ENCODE peak calls at places on chromosomes 16 and 17, in seven cellular contexts. One of them, this sample, is unnamed. For H3K27me3, the result is how much of the 10 kb centered on the place peaks cover.

GRCh38 chr16:51553314-51553713 is 402.2 kb upstream of the SALL1 start:
- DNase-seq in H1: no peak
- DNase-seq in DND-41: no peak
- DNase-seq in mesenchymal stem cell: no peak
- DNase-seq in fibroblast of lung: no peak
- DNase-seq in HCT116: no peak
- DNase-seq in GM12878: no peak
- DNase-seq in this sample: no peak

GRCh38 chr16:66467611-66468010 is 40.5 kb downstream of the BEAN1 start:
- DNase-seq in H1: no peak
- DNase-seq in DND-41: no peak
- DNase-seq in mesenchymal stem cell: no peak
- DNase-seq in fibroblast of lung: no peak
- DNase-seq in HCT116: no peak
- DNase-seq in GM12878: no peak
- DNase-seq in this sample: no peak

GRCh38 chr16:53872248-53873221 is 168.6 kb downstream of the FTO start:
- DNase-seq in H1: no peak
- DNase-seq in DND-41: no peak
- DNase-seq in mesenchymal stem cell: peak
- DNase-seq in fibroblast of lung: peak
- DNase-seq in HCT116: no peak
- DNase-seq in GM12878: no peak
- DNase-seq in this sample: no peak

GRCh38 chr17:22692066-22692800 is 999.9 kb downstream of the KCNJ18 start:
- DNase-seq in H1: no peak
- DNase-seq in DND-41: no peak
- DNase-seq in mesenchymal stem cell: no peak
- DNase-seq in fibroblast of lung: no peak
- DNase-seq in HCT116: no peak
- DNase-seq in GM12878: no peak
- DNase-seq in this sample: no peak

GRCh38 chr16:1309888-1310831 is 724 bp downstream of the UBE2I start:
- DNase-seq in H1: no peak
- DNase-seq in DND-41: peak
- DNase-seq in mesenchymal stem cell: peak
- DNase-seq in fibroblast of lung: peak
- DNase-seq in HCT116: no peak
- DNase-seq in GM12878: no peak
- DNase-seq in this sample: no peak

GRCh38 chr17:81968850-81969812 is 8.1 kb upstream of the NOTUM start:
- DNase-seq in H1: no peak
- DNase-seq in DND-41: no peak
- DNase-seq in mesenchymal stem cell: no peak
- DNase-seq in fibroblast of lung: no peak
- DNase-seq in HCT116: no peak
- DNase-seq in GM12878: no peak
- DNase-seq in this sample: no peak

GRCh38 chr16:51881731-51882130 is 665.2 kb downstream of the TOX3 start:
- DNase-seq in H1: no peak
- DNase-seq in DND-41: no peak
- DNase-seq in mesenchymal stem cell: peak
- DNase-seq in fibroblast of lung: peak
- DNase-seq in HCT116: no peak
- DNase-seq in GM12878: no peak
- DNase-seq in this sample: no peak

GRCh38 chr16:14669776-14670175 is 24.3 kb downstream of the PLA2G10 start:
- DNase-seq in H1: no peak
- DNase-seq in DND-41: no peak
- DNase-seq in mesenchymal stem cell: no peak
- DNase-seq in fibroblast of lung: no peak
- DNase-seq in HCT116: no peak
- DNase-seq in GM12878: no peak
- DNase-seq in this sample: no peak

GRCh38 chr16:2040450-2041105 is 7.1 kb downstream of the NTHL1 start:
- DNase-seq in H1: no peak
- DNase-seq in DND-41: no peak
- DNase-seq in mesenchymal stem cell: no peak
- DNase-seq in fibroblast of lung: no peak
- DNase-seq in HCT116: no peak
- DNase-seq in GM12878: no peak
- DNase-seq in this sample: no peak

GRCh38 chr17:48439875-48440505 is 10.0 kb upstream of the SKAP1 start:
- DNase-seq in H1: no peak
- DNase-seq in DND-41: no peak
- DNase-seq in mesenchymal stem cell: peak
- DNase-seq in fibroblast of lung: no peak
- DNase-seq in HCT116: no peak
- DNase-seq in GM12878: no peak
- DNase-seq in this sample: no peak

GRCh38 chr16:75002474-75002873 is 3.6 kb downstream of the ZNRF1 start:
- DNase-seq in H1: no peak
- DNase-seq in DND-41: no peak
- DNase-seq in mesenchymal stem cell: no peak
- DNase-seq in fibroblast of lung: peak
- DNase-seq in HCT116: no peak
- DNase-seq in GM12878: no peak
- DNase-seq in this sample: no peak

GRCh38 chr17:81018044-81018802 is 16.7 kb upstream of the BAIAP2 start:
- DNase-seq in H1: no peak
- DNase-seq in DND-41: peak
- DNase-seq in mesenchymal stem cell: peak
- DNase-seq in fibroblast of lung: peak
- DNase-seq in HCT116: no peak
- DNase-seq in GM12878: peak
- DNase-seq in this sample: peak

GRCh38 chr16:4359914-4360313 is 8.8 kb upstream of the PAM16 start:
- DNase-seq in H1: no peak
- DNase-seq in DND-41: no peak
- DNase-seq in mesenchymal stem cell: no peak
- DNase-seq in fibroblast of lung: no peak
- DNase-seq in HCT116: no peak
- DNase-seq in GM12878: no peak
- DNase-seq in this sample: no peak

GRCh38 chr17:34259151-34259550 is 4.1 kb downstream of the CCL2 start:
- DNase-seq in H1: no peak
- DNase-seq in DND-41: no peak
- DNase-seq in mesenchymal stem cell: no peak
- DNase-seq in fibroblast of lung: peak
- DNase-seq in HCT116: no peak
- DNase-seq in GM12878: no peak
- DNase-seq in this sample: no peak

GRCh38 chr17:74582633-74583032 is 9.4 kb downstream of the CD300LD start:
- DNase-seq in H1: no peak
- DNase-seq in DND-41: no peak
- DNase-seq in mesenchymal stem cell: no peak
- DNase-seq in fibroblast of lung: no peak
- DNase-seq in HCT116: no peak
- DNase-seq in GM12878: no peak
- DNase-seq in this sample: no peak

GRCh38 chr16:69848635-69849545 is 86.8 kb downstream of the WWP2 start:
- DNase-seq in H1: no peak
- DNase-seq in DND-41: no peak
- DNase-seq in mesenchymal stem cell: peak
- DNase-seq in fibroblast of lung: peak
- DNase-seq in HCT116: no peak
- DNase-seq in GM12878: no peak
- DNase-seq in this sample: no peak

GRCh38 chr17:39104657-39105056 is 46.8 kb downstream of the PLXDC1 start:
- DNase-seq in H1: no peak
- DNase-seq in DND-41: no peak
- DNase-seq in mesenchymal stem cell: no peak
- DNase-seq in fibroblast of lung: no peak
- DNase-seq in HCT116: no peak
- DNase-seq in GM12878: no peak
- DNase-seq in this sample: no peak

GRCh38 chr17:39107141-39107540 is 44.3 kb downstream of the PLXDC1 start:
- DNase-seq in H1: no peak
- DNase-seq in DND-41: no peak
- DNase-seq in mesenchymal stem cell: no peak
- DNase-seq in fibroblast of lung: no peak
- DNase-seq in HCT116: no peak
- DNase-seq in GM12878: no peak
- DNase-seq in this sample: no peak

GRCh38 chr17:39107973-39108372 is 43.5 kb downstream of the PLXDC1 start:
- DNase-seq in H1: no peak
- DNase-seq in DND-41: no peak
- DNase-seq in mesenchymal stem cell: no peak
- DNase-seq in fibroblast of lung: no peak
- DNase-seq in HCT116: no peak
- DNase-seq in GM12878: no peak
- DNase-seq in this sample: no peak

GRCh38 chr17:39104046-39104445 is 47.4 kb downstream of the PLXDC1 start:
- DNase-seq in H1: no peak
- DNase-seq in DND-41: no peak
- DNase-seq in mesenchymal stem cell: peak
- DNase-seq in fibroblast of lung: peak
- DNase-seq in HCT116: no peak
- DNase-seq in GM12878: no peak
- DNase-seq in this sample: no peak

DNA sequence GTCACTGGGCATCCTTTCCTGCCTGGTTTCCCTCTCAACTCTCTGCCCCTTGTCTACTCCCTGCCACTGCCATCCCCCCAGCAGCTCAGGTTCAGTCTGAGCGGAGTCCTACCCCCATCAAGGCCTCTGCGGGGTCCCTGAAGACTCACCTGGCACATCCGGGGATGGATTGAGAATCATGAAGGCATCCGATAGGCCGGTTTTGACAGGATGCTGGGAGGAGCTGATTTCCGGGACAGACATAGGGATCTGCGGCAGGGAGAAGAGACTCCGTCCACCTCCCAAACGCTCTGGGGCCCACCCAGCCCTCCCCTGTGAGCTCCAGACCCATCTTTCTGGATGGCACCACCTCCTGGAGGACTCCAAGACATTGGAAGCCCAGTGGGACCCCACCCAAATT is 45.7 kb downstream of the PLXDC1 start:
- DNase-seq in H1: no peak
- DNase-seq in DND-41: no peak
- DNase-seq in mesenchymal stem cell: no peak
- DNase-seq in fibroblast of lung: no peak
- DNase-seq in HCT116: no peak
- DNase-seq in GM12878: no peak
- DNase-seq in this sample: no peak
- H3K9ac ChIP-seq in H1: no peak
- H3K9ac ChIP-seq in DND-41: no peak
- H3K9ac ChIP-seq in mesenchymal stem cell: no peak
- H3K9ac ChIP-seq in fibroblast of lung: no peak
- H3K9ac ChIP-seq in HCT116: no peak
- H3K9ac ChIP-seq in GM12878: no peak
- H3K9ac ChIP-seq in this sample: no peak

DNA sequence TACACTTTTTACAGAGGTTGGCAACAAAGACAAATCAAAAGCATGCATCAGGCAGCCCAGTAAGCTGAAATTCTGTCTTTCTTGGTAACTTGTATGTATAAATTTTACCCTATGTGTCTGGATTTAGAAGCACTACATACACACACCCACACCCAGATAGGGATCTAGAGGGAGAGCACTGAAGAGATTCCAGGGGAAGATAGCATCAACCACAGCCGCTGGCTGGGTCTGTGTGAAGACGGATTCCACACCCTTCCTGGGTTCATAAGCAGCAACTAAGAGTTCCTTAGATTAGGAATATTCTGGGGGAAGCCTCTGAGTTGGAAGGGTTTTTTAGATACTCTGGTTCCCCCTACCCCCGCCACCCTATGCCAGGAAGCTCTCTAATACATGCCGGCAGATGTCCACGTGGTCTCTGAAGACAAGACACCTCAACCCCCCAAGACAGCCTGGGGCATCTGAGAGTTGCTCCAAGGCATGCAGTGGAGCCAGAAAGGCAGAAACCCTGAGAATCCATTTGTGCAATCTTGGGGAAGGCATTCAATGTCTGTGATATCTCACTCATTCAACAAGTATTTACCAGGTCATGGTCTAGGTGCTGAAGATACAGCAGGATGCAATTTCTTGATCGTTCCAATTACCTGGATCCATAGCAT is 86.4 kb downstream of the NOG start:
- DNase-seq in H1: no peak
- DNase-seq in DND-41: peak
- DNase-seq in mesenchymal stem cell: peak
- DNase-seq in fibroblast of lung: peak
- DNase-seq in HCT116: no peak
- DNase-seq in GM12878: no peak
- DNase-seq in this sample: no peak
- H2AFZ ChIP-seq in H1: no peak
- H2AFZ ChIP-seq in DND-41: no peak
- H2AFZ ChIP-seq in mesenchymal stem cell: no peak
- H2AFZ ChIP-seq in fibroblast of lung: no peak
- H2AFZ ChIP-seq in HCT116: peak
- H2AFZ ChIP-seq in GM12878: no peak
- H2AFZ ChIP-seq in this sample: no peak

GRCh38 chr16:28064150-28064549 is 636 bp upstream of the GSG1L start:
- DNase-seq in H1: no peak
- DNase-seq in DND-41: no peak
- DNase-seq in mesenchymal stem cell: no peak
- DNase-seq in fibroblast of lung: no peak
- DNase-seq in HCT116: no peak
- DNase-seq in GM12878: no peak
- DNase-seq in this sample: no peak
- H3K27me3 ChIP-seq in H1: under half
- H3K27me3 ChIP-seq in DND-41: under half
- H3K27me3 ChIP-seq in mesenchymal stem cell: half or more
- H3K27me3 ChIP-seq in fibroblast of lung: under half
- H3K27me3 ChIP-seq in HCT116: under half
- H3K27me3 ChIP-seq in GM12878: under half
- H3K27me3 ChIP-seq in this sample: half or more

GRCh38 chr17:78802459-78802858 is 20.4 kb upstream of the CYTH1 start:
- DNase-seq in H1: no peak
- DNase-seq in DND-41: no peak
- DNase-seq in mesenchymal stem cell: no peak
- DNase-seq in fibroblast of lung: no peak
- DNase-seq in HCT116: no peak
- DNase-seq in GM12878: no peak
- DNase-seq in this sample: no peak

GRCh38 chr17:78803161-78803845 is 21.2 kb upstream of the CYTH1 start:
- DNase-seq in H1: no peak
- DNase-seq in DND-41: no peak
- DNase-seq in mesenchymal stem cell: no peak
- DNase-seq in fibroblast of lung: no peak
- DNase-seq in HCT116: no peak
- DNase-seq in GM12878: no peak
- DNase-seq in this sample: no peak

GRCh38 chr17:78804777-78805176 is 22.7 kb upstream of the CYTH1 start:
- DNase-seq in H1: no peak
- DNase-seq in DND-41: no peak
- DNase-seq in mesenchymal stem cell: no peak
- DNase-seq in fibroblast of lung: no peak
- DNase-seq in HCT116: no peak
- DNase-seq in GM12878: no peak
- DNase-seq in this sample: no peak

GRCh38 chr17:78800132-78800931 is 18.3 kb upstream of the CYTH1 start:
- DNase-seq in H1: no peak
- DNase-seq in DND-41: no peak
- DNase-seq in mesenchymal stem cell: no peak
- DNase-seq in fibroblast of lung: no peak
- DNase-seq in HCT116: no peak
- DNase-seq in GM12878: no peak
- DNase-seq in this sample: no peak

GRCh38 chr17:78802008-78802407 is 19.9 kb upstream of the CYTH1 start:
- DNase-seq in H1: no peak
- DNase-seq in DND-41: no peak
- DNase-seq in mesenchymal stem cell: no peak
- DNase-seq in fibroblast of lung: no peak
- DNase-seq in HCT116: no peak
- DNase-seq in GM12878: no peak
- DNase-seq in this sample: no peak
- H3K9ac ChIP-seq in H1: no peak
- H3K9ac ChIP-seq in DND-41: no peak
- H3K9ac ChIP-seq in mesenchymal stem cell: no peak
- H3K9ac ChIP-seq in fibroblast of lung: no peak
- H3K9ac ChIP-seq in HCT116: no peak
- H3K9ac ChIP-seq in GM12878: no peak
- H3K9ac ChIP-seq in this sample: no peak

GRCh38 chr17:59618894-59619312 is 792 bp upstream of the CLTC start:
- DNase-seq in H1: no peak
- DNase-seq in DND-41: no peak
- DNase-seq in mesenchymal stem cell: no peak
- DNase-seq in fibroblast of lung: no peak
- DNase-seq in HCT116: no peak
- DNase-seq in GM12878: no peak
- DNase-seq in this sample: peak
- H2AFZ ChIP-seq in H1: peak
- H2AFZ ChIP-seq in DND-41: peak
- H2AFZ ChIP-seq in mesenchymal stem cell: no peak
- H2AFZ ChIP-seq in fibroblast of lung: no peak
- H2AFZ ChIP-seq in HCT116: no peak
- H2AFZ ChIP-seq in GM12878: peak
- H2AFZ ChIP-seq in this sample: peak